ENCODE peak calls at places on chromosomes 6 and 20, in six cellular contexts. One of them, this sample, is unnamed.

GRCh38 chr6:136012198-136012884 is 160.8 kb downstream of the PDE7B start:
- DNase-seq in RWPE1: peak
- DNase-seq in WERI-Rb-1: no peak
- DNase-seq in fibroblast of mammary gland: peak
- DNase-seq in heart right ventricle: no peak
- DNase-seq in HL-60: no peak
- DNase-seq in this sample: no peak

GRCh38 chr6:69771158-69771906 is 25.5 kb downstream of the LMBRD1 start:
- DNase-seq in fibroblast of mammary gland: no peak
- DNase-seq in HL-60: no peak
- DNase-seq in heart right ventricle: no peak
- DNase-seq in WERI-Rb-1: no peak
- DNase-seq in RWPE1: no peak
- DNase-seq in this sample: no peak

GRCh38 chr6:5282191-5282623 is 20.9 kb downstream of the FARS2 start:
- DNase-seq in HL-60: no peak
- DNase-seq in RWPE1: no peak
- DNase-seq in WERI-Rb-1: no peak
- DNase-seq in fibroblast of mammary gland: no peak
- DNase-seq in heart right ventricle: no peak
- DNase-seq in this sample: no peak

GRCh38 chr6:8180327-8181161 is 78.2 kb upstream of the EEF1E1 start:
- DNase-seq in RWPE1: peak
- DNase-seq in HL-60: no peak
- DNase-seq in heart right ventricle: no peak
- DNase-seq in WERI-Rb-1: no peak
- DNase-seq in fibroblast of mammary gland: peak
- DNase-seq in this sample: no peak

GRCh38 chr6:18312368-18312767 is 48.0 kb upstream of the DEK start:
- DNase-seq in fibroblast of mammary gland: no peak
- DNase-seq in HL-60: no peak
- DNase-seq in heart right ventricle: no peak
- DNase-seq in WERI-Rb-1: no peak
- DNase-seq in RWPE1: no peak
- DNase-seq in this sample: no peak

GRCh38 chr20:62702886-62703852 is 5.5 kb upstream of the NTSR1 start:
- DNase-seq in HL-60: no peak
- DNase-seq in WERI-Rb-1: no peak
- DNase-seq in RWPE1: peak
- DNase-seq in heart right ventricle: peak
- DNase-seq in fibroblast of mammary gland: peak
- DNase-seq in this sample: no peak

GRCh38 chr20:32333181-32333987 is 24.7 kb upstream of the ASXL1 start:
- DNase-seq in fibroblast of mammary gland: no peak
- DNase-seq in RWPE1: no peak
- DNase-seq in heart right ventricle: no peak
- DNase-seq in WERI-Rb-1: no peak
- DNase-seq in HL-60: no peak
- DNase-seq in this sample: no peak

GRCh38 chr20:46523696-46524328 is 10.5 kb upstream of the ZNF334 start:
- DNase-seq in HL-60: no peak
- DNase-seq in WERI-Rb-1: no peak
- DNase-seq in fibroblast of mammary gland: peak
- DNase-seq in heart right ventricle: no peak
- DNase-seq in RWPE1: peak
- DNase-seq in this sample: no peak

GRCh38 chr6:26126394-26127221 is 39.4 kb downstream of the HFE start:
- DNase-seq in HL-60: no peak
- DNase-seq in RWPE1: no peak
- DNase-seq in fibroblast of mammary gland: no peak
- DNase-seq in WERI-Rb-1: peak
- DNase-seq in heart right ventricle: no peak
- DNase-seq in this sample: no peak

GRCh38 chr6:116444575-116444974 is 16.6 kb upstream of the CALHM6 start:
- DNase-seq in RWPE1: no peak
- DNase-seq in HL-60: no peak
- DNase-seq in heart right ventricle: no peak
- DNase-seq in WERI-Rb-1: no peak
- DNase-seq in fibroblast of mammary gland: no peak
- DNase-seq in this sample: no peak

GRCh38 chr6:116444991-116445566 is 16.1 kb upstream of the CALHM6 start:
- DNase-seq in RWPE1: no peak
- DNase-seq in fibroblast of mammary gland: no peak
- DNase-seq in HL-60: no peak
- DNase-seq in heart right ventricle: no peak
- DNase-seq in WERI-Rb-1: no peak
- DNase-seq in this sample: no peak

GRCh38 chr6:116443105-116443504 is 18.1 kb upstream of the CALHM6 start:
- DNase-seq in RWPE1: no peak
- DNase-seq in HL-60: no peak
- DNase-seq in heart right ventricle: no peak
- DNase-seq in WERI-Rb-1: no peak
- DNase-seq in fibroblast of mammary gland: no peak
- DNase-seq in this sample: no peak

GRCh38 chr6:116446399-116446798 is 14.8 kb upstream of the CALHM6 start:
- DNase-seq in WERI-Rb-1: no peak
- DNase-seq in RWPE1: no peak
- DNase-seq in heart right ventricle: no peak
- DNase-seq in fibroblast of mammary gland: peak
- DNase-seq in HL-60: no peak
- DNase-seq in this sample: no peak

DNA sequence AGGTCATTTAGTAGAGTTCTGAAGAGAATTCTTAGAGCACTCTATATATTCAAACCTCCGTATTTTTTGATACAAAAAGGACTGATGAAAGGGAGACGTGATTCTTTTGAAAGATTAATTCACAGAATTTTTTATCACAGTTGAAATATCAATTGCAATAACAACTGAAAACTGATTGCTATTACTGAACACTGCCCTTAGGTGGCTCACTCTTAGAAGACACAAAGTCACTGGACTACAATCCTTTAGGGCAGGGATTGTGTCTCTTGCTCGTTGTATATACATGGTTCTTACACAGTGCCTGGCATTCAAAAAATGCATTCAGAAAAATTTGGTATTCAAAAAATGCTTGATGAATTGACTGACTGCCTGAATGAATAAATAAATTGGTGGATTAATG is 17.1 kb upstream of the CALHM6 start:
- DNase-seq in heart right ventricle: no peak
- DNase-seq in RWPE1: peak
- DNase-seq in fibroblast of mammary gland: peak
- DNase-seq in WERI-Rb-1: no peak
- DNase-seq in HL-60: no peak
- DNase-seq in this sample: no peak
- TF ChIP-seq CTCF in heart right ventricle: peak
- TF ChIP-seq CTCF in RWPE1: peak
- TF ChIP-seq CTCF in fibroblast of mammary gland: peak
- TF ChIP-seq CTCF in WERI-Rb-1: peak
- TF ChIP-seq CTCF in HL-60: peak
- TF ChIP-seq CTCF in this sample: peak

DNA sequence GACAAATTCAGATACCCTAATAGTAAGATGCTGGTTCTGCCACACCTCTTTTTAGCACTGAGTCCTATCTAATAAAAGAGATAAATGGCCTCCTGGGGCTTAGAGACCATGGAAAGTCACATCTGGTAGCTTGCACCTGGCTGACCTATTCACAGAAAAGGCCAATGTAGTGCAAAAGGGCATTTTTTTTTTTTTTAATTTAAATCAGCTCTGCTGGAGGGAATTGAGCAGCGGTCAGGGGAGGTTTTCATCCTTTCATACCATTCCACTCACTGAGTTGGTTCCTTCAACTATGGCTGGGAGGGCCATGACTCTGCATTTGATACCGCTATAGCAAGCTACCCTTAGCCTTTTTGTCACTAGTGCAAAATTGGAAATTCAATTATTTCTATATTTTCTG is 20.1 kb upstream of the HS3ST5 start:
- DNase-seq in fibroblast of mammary gland: no peak
- DNase-seq in heart right ventricle: no peak
- DNase-seq in WERI-Rb-1: no peak
- DNase-seq in RWPE1: no peak
- DNase-seq in HL-60: no peak
- DNase-seq in this sample: no peak
- TF ChIP-seq CTCF in fibroblast of mammary gland: no peak
- TF ChIP-seq CTCF in heart right ventricle: no peak
- TF ChIP-seq CTCF in WERI-Rb-1: no peak
- TF ChIP-seq CTCF in RWPE1: no peak
- TF ChIP-seq CTCF in HL-60: no peak
- TF ChIP-seq CTCF in this sample: no peak

GRCh38 chr20:24782801-24783630 is 166.1 kb upstream of the CST7 start:
- DNase-seq in WERI-Rb-1: peak
- DNase-seq in fibroblast of mammary gland: no peak
- DNase-seq in HL-60: no peak
- DNase-seq in heart right ventricle: no peak
- DNase-seq in RWPE1: no peak
- DNase-seq in this sample: no peak

GRCh38 chr20:24782221-24782620 is 166.8 kb upstream of the CST7 start:
- DNase-seq in RWPE1: no peak
- DNase-seq in WERI-Rb-1: no peak
- DNase-seq in HL-60: no peak
- DNase-seq in fibroblast of mammary gland: no peak
- DNase-seq in heart right ventricle: no peak
- DNase-seq in this sample: no peak

GRCh38 chr20:24784607-24785006 is 164.5 kb upstream of the CST7 start:
- DNase-seq in heart right ventricle: no peak
- DNase-seq in WERI-Rb-1: no peak
- DNase-seq in fibroblast of mammary gland: no peak
- DNase-seq in HL-60: no peak
- DNase-seq in RWPE1: no peak
- DNase-seq in this sample: no peak

GRCh38 chr20:24785141-24785924 is 163.7 kb upstream of the CST7 start:
- DNase-seq in HL-60: no peak
- DNase-seq in heart right ventricle: no peak
- DNase-seq in RWPE1: no peak
- DNase-seq in WERI-Rb-1: no peak
- DNase-seq in fibroblast of mammary gland: no peak
- DNase-seq in this sample: no peak

DNA sequence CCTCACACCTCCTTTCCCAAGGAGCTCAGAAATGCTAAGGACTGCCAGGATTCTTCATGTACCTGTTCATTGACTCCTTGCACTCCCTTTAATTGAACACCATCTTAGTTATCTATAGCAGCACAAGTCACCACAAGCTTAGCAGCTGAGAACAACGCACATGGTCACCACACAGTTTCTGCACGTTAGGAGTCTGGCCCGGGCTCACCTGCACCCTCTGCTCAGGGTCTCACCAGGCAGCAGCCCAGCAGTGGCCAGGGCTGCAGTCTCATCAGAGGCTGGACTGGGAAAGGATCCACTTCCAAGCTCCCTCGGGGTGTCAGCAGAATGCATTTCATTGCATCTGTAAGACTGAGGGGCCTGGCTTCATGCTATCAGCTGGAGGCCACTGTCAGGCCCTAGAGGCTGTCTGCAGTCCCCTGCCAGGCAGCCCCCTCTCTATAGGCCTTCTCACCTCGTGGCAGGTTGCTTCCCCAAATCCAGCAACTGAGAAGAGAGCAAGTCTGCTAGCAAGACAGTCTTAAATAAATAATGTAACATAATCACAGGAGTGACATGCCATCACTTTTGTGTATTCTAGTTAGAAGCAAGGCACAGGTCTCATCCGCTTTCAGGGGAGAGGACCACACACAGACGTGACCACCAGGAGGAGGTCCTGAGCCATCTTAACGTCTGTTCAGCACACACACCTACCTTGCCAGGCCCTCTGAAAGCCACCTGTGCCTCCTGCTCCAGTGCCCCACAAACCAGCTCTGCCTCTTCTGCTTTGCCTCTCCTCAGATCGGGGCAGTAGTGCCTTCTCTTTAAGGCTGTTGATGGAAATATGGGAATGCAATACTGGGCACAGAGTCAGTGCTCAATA is 165.2 kb upstream of the CST7 start:
- DNase-seq in HL-60: no peak
- DNase-seq in fibroblast of mammary gland: no peak
- DNase-seq in WERI-Rb-1: peak
- DNase-seq in RWPE1: no peak
- DNase-seq in heart right ventricle: no peak
- DNase-seq in this sample: no peak
- TF ChIP-seq CTCF in HL-60: no peak
- TF ChIP-seq CTCF in fibroblast of mammary gland: no peak
- TF ChIP-seq CTCF in WERI-Rb-1: peak
- TF ChIP-seq CTCF in RWPE1: no peak
- TF ChIP-seq CTCF in heart right ventricle: no peak
- TF ChIP-seq CTCF in this sample: no peak

GRCh38 chr6:103674790-103675189 is 1184.9 kb downstream of the HACE1 start:
- DNase-seq in HL-60: no peak
- DNase-seq in heart right ventricle: no peak
- DNase-seq in fibroblast of mammary gland: no peak
- DNase-seq in RWPE1: no peak
- DNase-seq in WERI-Rb-1: no peak
- DNase-seq in this sample: no peak

GRCh38 chr6:103677290-103677689 is 1182.4 kb downstream of the HACE1 start:
- DNase-seq in RWPE1: no peak
- DNase-seq in heart right ventricle: no peak
- DNase-seq in HL-60: no peak
- DNase-seq in WERI-Rb-1: no peak
- DNase-seq in fibroblast of mammary gland: no peak
- DNase-seq in this sample: no peak

GRCh38 chr6:103675807-103676406 is 1183.8 kb downstream of the HACE1 start:
- DNase-seq in fibroblast of mammary gland: peak
- DNase-seq in heart right ventricle: no peak
- DNase-seq in RWPE1: no peak
- DNase-seq in WERI-Rb-1: no peak
- DNase-seq in HL-60: no peak
- DNase-seq in this sample: no peak

GRCh38 chr6:103672169-103672568 is 1187.5 kb downstream of the HACE1 start:
- DNase-seq in WERI-Rb-1: no peak
- DNase-seq in HL-60: no peak
- DNase-seq in fibroblast of mammary gland: peak
- DNase-seq in heart right ventricle: no peak
- DNase-seq in RWPE1: no peak
- DNase-seq in this sample: no peak
- TF ChIP-seq CTCF in WERI-Rb-1: peak
- TF ChIP-seq CTCF in HL-60: no peak
- TF ChIP-seq CTCF in fibroblast of mammary gland: no peak
- TF ChIP-seq CTCF in heart right ventricle: no peak
- TF ChIP-seq CTCF in RWPE1: no peak
- TF ChIP-seq CTCF in this sample: no peak